ENCODE peak calls at places on chromosomes 13 and 19, in nine cellular contexts. X is CD8-positive, alpha-beta T cell; H is lower leg skin; L is astrocyte of the cerebellum; O is NCI-H2107; E is naive thymus-derived CD4-positive, alpha-beta T cell; A is ascending aorta; Z is fibroblast of the conjunctiva; Y is NCI-H2029 treated with DMSO at 0.1 percent for 48 hours. C is an unnamed sample.

GRCh38 chr13:44298314-44298713 is 75.3 kb upstream of the SERP2 start:
- DNase-seq in X (no peak), H (no peak), L (no peak), O (no peak), E (no peak), A (no peak), Z (no peak), Y (no peak), C (no peak)

GRCh38 chr19:4186087-4186993 is 3.9 kb downstream of the ANKRD24 start:
- DNase-seq in X (peak), H (peak), L (peak), O (peak), E (peak), A (no peak), Z (peak), Y (peak), C (no peak)

GRCh38 chr19:8363803-8364771 is at the start of gene ANGPTL4:
- DNase-seq in X (peak), H (peak), L (no peak), O (no peak), E (peak), A (no peak), Z (no peak), Y (no peak), C (no peak)

GRCh38 chr19:6056801-6057650 is 53.3 kb downstream of the RFX2 start:
- DNase-seq in X (no peak), H (peak), L (peak), O (no peak), E (no peak), A (peak), Z (peak), Y (peak), C (peak)

GRCh38 chr19:50420127-50420526 is 1.4 kb downstream of the SPIB start:
- DNase-seq in X (no peak), H (no peak), L (no peak), O (no peak), E (no peak), A (no peak), Z (no peak), Y (no peak), C (no peak)

GRCh38 chr13:75305057-75305456 is 176.9 kb downstream of the TBC1D4 start:
- DNase-seq in X (no peak), H (no peak), L (no peak), O (no peak), E (no peak), A (no peak), Z (no peak), Y (no peak), C (no peak)

GRCh38 chr19:32873560-32873959 is 4.0 kb upstream of the SLC7A9 start:
- DNase-seq in X (no peak), H (peak), L (no peak), O (no peak), E (no peak), A (no peak), Z (no peak), Y (no peak), C (no peak)

GRCh38 chr19:34265221-34265650 is 10.9 kb downstream of the GARRE1 start:
- DNase-seq in X (no peak), H (peak), L (no peak), O (no peak), E (no peak), A (no peak), Z (no peak), Y (no peak), C (no peak)

GRCh38 chr19:7257148-7258041 is 36.8 kb downstream of the INSR start:
- DNase-seq in X (no peak), H (peak), L (no peak), O (no peak), E (no peak), A (no peak), Z (peak), Y (no peak), C (no peak)

GRCh38 chr19:13794388-13794751 is 873 bp upstream of the ZSWIM4 start:
- DNase-seq in X (no peak), H (peak), L (peak), O (no peak), E (peak), A (peak), Z (peak), Y (no peak), C (no peak)

GRCh38 chr19:48878219-48879024 is 6.2 kb downstream of the PPP1R15A start:
- DNase-seq in X (no peak), H (no peak), L (no peak), O (no peak), E (no peak), A (peak), Z (no peak), Y (no peak), C (no peak)

GRCh38 chr19:16249826-16250434 is 52.2 kb downstream of the AP1M1 start:
- DNase-seq in X (no peak), H (no peak), L (peak), O (no peak), E (no peak), A (no peak), Z (peak), Y (no peak), C (no peak)

GRCh38 chr13:98875146-98875729 is 102.6 kb downstream of the DOCK9 start:
- DNase-seq in X (no peak), H (no peak), L (no peak), O (no peak), E (no peak), A (no peak), Z (no peak), Y (no peak), C (no peak)

GRCh38 chr13:51557875-51558604 is 26.2 kb upstream of the WDFY2 start:
- DNase-seq in X (no peak), H (peak), L (no peak), O (no peak), E (no peak), A (no peak), Z (peak), Y (no peak), C (no peak)

GRCh38 chr19:10501971-10502523 is 1.1 kb downstream of the KEAP1 start:
- DNase-seq in X (peak), H (peak), L (no peak), O (no peak), E (no peak), A (no peak), Z (no peak), Y (peak), C (no peak)

GRCh38 chr19:41426116-41426841 is 895 bp downstream of the B3GNT8 start:
- DNase-seq in X (no peak), H (peak), L (no peak), O (no peak), E (no peak), A (no peak), Z (no peak), Y (no peak), C (no peak)

GRCh38 chr13:73428137-73428536 is 369.3 kb downstream of the KLF5 start:
- DNase-seq in X (no peak), H (no peak), L (peak), O (no peak), E (no peak), A (no peak), Z (peak), Y (no peak), C (no peak)

GRCh38 chr13:102597029-102598015 is 536 bp downstream of the TPP2 start:
- DNase-seq in X (peak), H (peak), L (peak), O (no peak), E (no peak), A (no peak), Z (no peak), Y (no peak), C (no peak)

GRCh38 chr13:24080134-24080533 is 80.4 kb upstream of the SPATA13 start:
- DNase-seq in X (no peak), H (no peak), L (no peak), O (no peak), E (no peak), A (no peak), Z (no peak), Y (no peak), C (no peak)

GRCh38 chr13:75507027-75508001 is 25.3 kb upstream of the TBC1D4 start:
- DNase-seq in X (no peak), H (no peak), L (no peak), O (no peak), E (no peak), A (no peak), Z (no peak), Y (no peak), C (no peak)

GRCh38 chr13:74661851-74662250 is 527.6 kb upstream of the KLF12 start:
- DNase-seq in X (no peak), H (no peak), L (no peak), O (no peak), E (no peak), A (no peak), Z (peak), Y (no peak), C (no peak)

GRCh38 chr13:32164622-32165268 is 133.2 kb downstream of the FRY start:
- DNase-seq in X (no peak), H (no peak), L (peak), O (peak), E (peak), A (no peak), Z (peak), Y (peak), C (no peak)